ENCODE peak calls at places on chromosomes 4 and X, in eight cellular contexts. One of them, this sample, is unnamed.

GRCh38 chr4:1769692-1770091 is 23.4 kb upstream of the FGFR3 start:
- DNase-seq in H4: no peak
- DNase-seq in prostate gland: no peak
- DNase-seq in astrocyte of the spinal cord: no peak
- DNase-seq in dorsolateral prefrontal cortex: no peak
- DNase-seq in activated effector memory CD4-positive, alpha-beta T cell treated with Interleukin-2 at 50 U/mL for 16 hours: no peak
- DNase-seq in activated CD8-positive, alpha-beta memory T cell treated with anti-CD3 and anti-CD28 coated beads for 48 hours: no peak
- DNase-seq in naive thymus-derived CD8-positive, alpha-beta T cell: no peak
- DNase-seq in this sample: no peak

GRCh38 chr4:7805533-7806079 is 134.1 kb downstream of the AFAP1 start:
- DNase-seq in H4: peak
- DNase-seq in prostate gland: peak
- DNase-seq in astrocyte of the spinal cord: peak
- DNase-seq in dorsolateral prefrontal cortex: peak
- DNase-seq in activated effector memory CD4-positive, alpha-beta T cell treated with Interleukin-2 at 50 U/mL for 16 hours: no peak
- DNase-seq in activated CD8-positive, alpha-beta memory T cell treated with anti-CD3 and anti-CD28 coated beads for 48 hours: no peak
- DNase-seq in naive thymus-derived CD8-positive, alpha-beta T cell: no peak
- DNase-seq in this sample: peak

GRCh38 chr4:71171592-71171991 is 167.2 kb upstream of the SLC4A4 start:
- DNase-seq in H4: no peak
- DNase-seq in prostate gland: no peak
- DNase-seq in astrocyte of the spinal cord: no peak
- DNase-seq in dorsolateral prefrontal cortex: no peak
- DNase-seq in activated effector memory CD4-positive, alpha-beta T cell treated with Interleukin-2 at 50 U/mL for 16 hours: no peak
- DNase-seq in activated CD8-positive, alpha-beta memory T cell treated with anti-CD3 and anti-CD28 coated beads for 48 hours: no peak
- DNase-seq in naive thymus-derived CD8-positive, alpha-beta T cell: no peak
- DNase-seq in this sample: no peak

GRCh38 chr4:52643846-52644245 is 15.3 kb downstream of the USP46 start:
- DNase-seq in H4: peak
- DNase-seq in prostate gland: no peak
- DNase-seq in astrocyte of the spinal cord: peak
- DNase-seq in dorsolateral prefrontal cortex: peak
- DNase-seq in activated effector memory CD4-positive, alpha-beta T cell treated with Interleukin-2 at 50 U/mL for 16 hours: no peak
- DNase-seq in activated CD8-positive, alpha-beta memory T cell treated with anti-CD3 and anti-CD28 coated beads for 48 hours: no peak
- DNase-seq in naive thymus-derived CD8-positive, alpha-beta T cell: no peak
- DNase-seq in this sample: peak

GRCh38 chr4:3783691-3784306 is 17.6 kb downstream of the ADRA2C start:
- DNase-seq in H4: no peak
- DNase-seq in prostate gland: no peak
- DNase-seq in astrocyte of the spinal cord: no peak
- DNase-seq in dorsolateral prefrontal cortex: peak
- DNase-seq in activated effector memory CD4-positive, alpha-beta T cell treated with Interleukin-2 at 50 U/mL for 16 hours: no peak
- DNase-seq in activated CD8-positive, alpha-beta memory T cell treated with anti-CD3 and anti-CD28 coated beads for 48 hours: no peak
- DNase-seq in naive thymus-derived CD8-positive, alpha-beta T cell: no peak
- DNase-seq in this sample: no peak

GRCh38 chrX:48957477-48957826 is at the start of gene OTUD5:
- DNase-seq in H4: no peak
- DNase-seq in prostate gland: no peak
- DNase-seq in astrocyte of the spinal cord: no peak
- DNase-seq in dorsolateral prefrontal cortex: peak
- DNase-seq in activated effector memory CD4-positive, alpha-beta T cell treated with Interleukin-2 at 50 U/mL for 16 hours: peak
- DNase-seq in activated CD8-positive, alpha-beta memory T cell treated with anti-CD3 and anti-CD28 coated beads for 48 hours: no peak
- DNase-seq in naive thymus-derived CD8-positive, alpha-beta T cell: no peak
- DNase-seq in this sample: peak

GRCh38 chr4:3128976-3129375 is 54.5 kb downstream of the HTT start:
- DNase-seq in H4: no peak
- DNase-seq in prostate gland: no peak
- DNase-seq in astrocyte of the spinal cord: no peak
- DNase-seq in dorsolateral prefrontal cortex: no peak
- DNase-seq in activated effector memory CD4-positive, alpha-beta T cell treated with Interleukin-2 at 50 U/mL for 16 hours: no peak
- DNase-seq in activated CD8-positive, alpha-beta memory T cell treated with anti-CD3 and anti-CD28 coated beads for 48 hours: no peak
- DNase-seq in naive thymus-derived CD8-positive, alpha-beta T cell: no peak
- DNase-seq in this sample: no peak

GRCh38 chr4:170978990-170979389 is 834.2 kb upstream of the GALNTL6 start:
- DNase-seq in H4: peak
- DNase-seq in prostate gland: no peak
- DNase-seq in astrocyte of the spinal cord: no peak
- DNase-seq in dorsolateral prefrontal cortex: no peak
- DNase-seq in activated effector memory CD4-positive, alpha-beta T cell treated with Interleukin-2 at 50 U/mL for 16 hours: no peak
- DNase-seq in activated CD8-positive, alpha-beta memory T cell treated with anti-CD3 and anti-CD28 coated beads for 48 hours: no peak
- DNase-seq in naive thymus-derived CD8-positive, alpha-beta T cell: no peak
- DNase-seq in this sample: no peak

GRCh38 chr4:182683666-182684065 is 233.5 kb downstream of the DCTD start:
- DNase-seq in H4: no peak
- DNase-seq in prostate gland: no peak
- DNase-seq in astrocyte of the spinal cord: no peak
- DNase-seq in dorsolateral prefrontal cortex: no peak
- DNase-seq in activated effector memory CD4-positive, alpha-beta T cell treated with Interleukin-2 at 50 U/mL for 16 hours: no peak
- DNase-seq in activated CD8-positive, alpha-beta memory T cell treated with anti-CD3 and anti-CD28 coated beads for 48 hours: no peak
- DNase-seq in naive thymus-derived CD8-positive, alpha-beta T cell: no peak
- DNase-seq in this sample: no peak

GRCh38 chr4:1356181-1356998 is 9.4 kb downstream of the UVSSA start:
- DNase-seq in H4: no peak
- DNase-seq in prostate gland: peak
- DNase-seq in astrocyte of the spinal cord: peak
- DNase-seq in dorsolateral prefrontal cortex: peak
- DNase-seq in activated effector memory CD4-positive, alpha-beta T cell treated with Interleukin-2 at 50 U/mL for 16 hours: no peak
- DNase-seq in activated CD8-positive, alpha-beta memory T cell treated with anti-CD3 and anti-CD28 coated beads for 48 hours: peak
- DNase-seq in naive thymus-derived CD8-positive, alpha-beta T cell: peak
- DNase-seq in this sample: peak

GRCh38 chr4:98584265-98584664 is 74.1 kb downstream of the TSPAN5 start:
- DNase-seq in H4: no peak
- DNase-seq in prostate gland: no peak
- DNase-seq in astrocyte of the spinal cord: no peak
- DNase-seq in dorsolateral prefrontal cortex: no peak
- DNase-seq in activated effector memory CD4-positive, alpha-beta T cell treated with Interleukin-2 at 50 U/mL for 16 hours: no peak
- DNase-seq in activated CD8-positive, alpha-beta memory T cell treated with anti-CD3 and anti-CD28 coated beads for 48 hours: no peak
- DNase-seq in naive thymus-derived CD8-positive, alpha-beta T cell: no peak
- DNase-seq in this sample: no peak

GRCh38 chrX:153612413-153612812 is 13.5 kb upstream of the CCNQ start:
- DNase-seq in H4: no peak
- DNase-seq in prostate gland: no peak
- DNase-seq in astrocyte of the spinal cord: no peak
- DNase-seq in dorsolateral prefrontal cortex: no peak
- DNase-seq in activated effector memory CD4-positive, alpha-beta T cell treated with Interleukin-2 at 50 U/mL for 16 hours: no peak
- DNase-seq in activated CD8-positive, alpha-beta memory T cell treated with anti-CD3 and anti-CD28 coated beads for 48 hours: no peak
- DNase-seq in naive thymus-derived CD8-positive, alpha-beta T cell: no peak
- DNase-seq in this sample: no peak

GRCh38 chr4:137070614-137071013 is 461.7 kb downstream of the PCDH18 start:
- DNase-seq in H4: peak
- DNase-seq in prostate gland: no peak
- DNase-seq in astrocyte of the spinal cord: no peak
- DNase-seq in dorsolateral prefrontal cortex: no peak
- DNase-seq in activated effector memory CD4-positive, alpha-beta T cell treated with Interleukin-2 at 50 U/mL for 16 hours: no peak
- DNase-seq in activated CD8-positive, alpha-beta memory T cell treated with anti-CD3 and anti-CD28 coated beads for 48 hours: no peak
- DNase-seq in naive thymus-derived CD8-positive, alpha-beta T cell: no peak
- DNase-seq in this sample: no peak

GRCh38 chr4:29278580-29278979 is 1441.6 kb upstream of the PCDH7 start:
- DNase-seq in H4: no peak
- DNase-seq in prostate gland: no peak
- DNase-seq in astrocyte of the spinal cord: peak
- DNase-seq in dorsolateral prefrontal cortex: no peak
- DNase-seq in activated effector memory CD4-positive, alpha-beta T cell treated with Interleukin-2 at 50 U/mL for 16 hours: no peak
- DNase-seq in activated CD8-positive, alpha-beta memory T cell treated with anti-CD3 and anti-CD28 coated beads for 48 hours: no peak
- DNase-seq in naive thymus-derived CD8-positive, alpha-beta T cell: no peak
- DNase-seq in this sample: no peak

This sample was measured in left cardiac atrium.